ENCODE peak calls at places on chromosomes 5 and 9, in six cellular contexts. A is WERI-Rb-1; T is naive thymus-derived CD4-positive, alpha-beta T cell; R is neural progenitor cell; O is kidney; P is T-cell. K is an unnamed sample.

GRCh38 chr9:35555881-35556280 is 49.2 kb upstream of the TESK1 start:
- DNase-seq in A (no peak), T (no peak), R (no peak), O (no peak), P (no peak), K (no peak)

GRCh38 chr5:159441441-159441840 is 111.2 kb upstream of the IL12B start:
- DNase-seq in A (peak; percentile 32), T (no peak), R (peak; percentile 56), O (peak; percentile 63), P (no peak), K (no peak)

GRCh38 chr9:9212963-9213362 is 1399.8 kb downstream of the PTPRD start:
- DNase-seq in A (no peak), T (no peak), R (no peak), O (no peak), P (no peak), K (no peak)

GRCh38 chr5:52693279-52693678 is 94.4 kb upstream of the ITGA1 start:
- DNase-seq in A (peak; percentile 33), T (peak; percentile 10), R (peak; percentile 50), O (peak; percentile 43), P (peak; percentile 19), K (peak; percentile 26)

GRCh38 chr9:93599571-93600403 is 23.4 kb downstream of the PHF2 start:
- DNase-seq in A (no peak), T (no peak), R (no peak), O (no peak), P (no peak), K (no peak)

GRCh38 chr5:57501414-57502321 is 19.1 kb upstream of the ACTBL2 start:
- DNase-seq in A (no peak), T (no peak), R (no peak), O (no peak), P (no peak), K (no peak)

GRCh38 chr9:108093773-108094675 is 604.5 kb upstream of the KLF4 start:
- DNase-seq in A (no peak), T (no peak), R (no peak), O (no peak), P (no peak), K (no peak)

GRCh38 chr5:36150676-36151433 is 832 bp downstream of the LMBRD2 start:
- DNase-seq in A (peak; percentile 58), T (peak; percentile 18), R (peak; percentile 75), O (peak; percentile 79), P (peak; percentile 39), K (peak; percentile 32)

GRCh38 chr5:54249210-54250028 is 61.0 kb downstream of the ARL15 start:
- DNase-seq in A (peak; percentile 26), T (no peak), R (no peak), O (no peak), P (peak; percentile 37), K (peak; percentile 32)

GRCh38 chr9:133405508-133406009 is 12.3 kb downstream of the REXO4 start:
- DNase-seq in A (no peak), T (no peak), R (no peak), O (peak; percentile 27), P (no peak), K (no peak)

GRCh38 chr9:102185371-102185770 is 446.9 kb upstream of the GRIN3A start:
- DNase-seq in A (no peak), T (no peak), R (no peak), O (no peak), P (no peak), K (no peak)

GRCh38 chr9:93244510-93245436 is 60.8 kb downstream of the WNK2 start:
- DNase-seq in A (no peak), T (no peak), R (no peak), O (no peak), P (no peak), K (no peak)

GRCh38 chr9:20255052-20255451 is 367.2 kb downstream of the MLLT3 start:
- DNase-seq in A (no peak), T (no peak), R (no peak), O (no peak), P (no peak), K (no peak)

GRCh38 chr9:114247086-114247485 is 75.8 kb upstream of the ORM1 start:
- DNase-seq in A (no peak), T (no peak), R (no peak), O (no peak), P (no peak), K (no peak)

GRCh38 chr5:40962207-40962955 is 53.1 kb downstream of the C7 start:
- DNase-seq in A (no peak), T (no peak), R (no peak), O (no peak), P (no peak), K (no peak)

GRCh38 chr5:22896155-22896554 is 43.0 kb upstream of the CDH12 start:
- DNase-seq in A (no peak), T (no peak), R (no peak), O (no peak), P (no peak), K (no peak)

GRCh38 chr5:154753792-154754191 is 1.4 kb upstream of the LARP1 start:
- DNase-seq in A (no peak), T (no peak), R (peak; percentile 21), O (peak; percentile 83), P (no peak), K (no peak)

GRCh38 chr9:93210324-93210973 is 26.5 kb downstream of the WNK2 start:
- DNase-seq in A (no peak), T (no peak), R (no peak), O (no peak), P (no peak), K (no peak)

GRCh38 chr5:129477544-129477943 is 17.4 kb downstream of the ADAMTS19 start:
- DNase-seq in A (no peak), T (no peak), R (no peak), O (no peak), P (no peak), K (no peak)

GRCh38 chr5:134177197-134178171 is 734 bp upstream of the SKP1 start:
- DNase-seq in A (no peak), T (no peak), R (peak; percentile 88), O (peak; percentile 79), P (peak; percentile 48), K (no peak)

GRCh38 chr5:72837524-72838096 is 21.1 kb downstream of the TNPO1 start:
- DNase-seq in A (no peak), T (no peak), R (no peak), O (no peak), P (no peak), K (no peak)

GRCh38 chr5:78699565-78700143 is 51.1 kb upstream of the LHFPL2 start:
- DNase-seq in A (no peak), T (no peak), R (no peak), O (no peak), P (no peak), K (no peak)

GRCh38 chr9:127122176-127123151 is at the start of gene ANGPTL2:
- DNase-seq in A (peak; percentile 82), T (no peak), R (peak; percentile 97), O (peak; percentile 97), P (no peak), K (no peak)

GRCh38 chr9:14597171-14597799 is 95.9 kb downstream of the ZDHHC21 start:
- DNase-seq in A (no peak), T (no peak), R (no peak), O (no peak), P (no peak), K (no peak)

GRCh38 chr9:15231788-15232635 is 75.0 kb downstream of the TTC39B start:
- DNase-seq in A (peak; percentile 39), T (no peak), R (peak; percentile 68), O (no peak), P (no peak), K (no peak)

GRCh38 chr5:36373527-36374086 is 71.9 kb upstream of the RANBP3L start:
- DNase-seq in A (no peak), T (no peak), R (no peak), O (peak; percentile 72), P (no peak), K (no peak)

GRCh38 chr9:20898885-20899554 is 132.4 kb downstream of the HACD4 start:
- DNase-seq in A (no peak), T (no peak), R (no peak), O (no peak), P (no peak), K (no peak)

GRCh38 chr9:110130791-110131416 is 77.1 kb downstream of the C9orf152 start:
- DNase-seq in A (no peak), T (no peak), R (no peak), O (no peak), P (no peak), K (no peak)

GRCh38 chr9:121463026-121463827 is 36.4 kb downstream of the GGTA1 start:
- DNase-seq in A (peak; percentile 64), T (no peak), R (peak; percentile 75), O (no peak), P (no peak), K (no peak)

K was measured in immature natural killer cell.